ENCODE peak calls at places on chromosomes 2 and 18, in seven cellular contexts. C is IMR-90, D is mesenchymal stem cell, L is H9, X is H1, H is neuronal stem cell, J is mesendoderm. U is an unnamed sample.

GRCh38 chr2:202541137-202541536 is 93.6 kb upstream of the FAM117B start:
- DNase-seq in X (no peak), H (no peak), J (no peak), C (no peak), D (no peak), L (no peak), U (no peak)

GRCh38 chr2:234587341-234588053 is 90.6 kb upstream of the ARL4C start:
- DNase-seq in X (no peak), L (no peak), D (peak; percentile 63), C (peak; percentile 27), H (no peak), J (no peak), U (no peak)

GRCh38 chr2:156648522-156648921 is 212.3 kb downstream of the GPD2 start:
- DNase-seq in D (no peak), X (no peak), C (no peak), J (no peak), L (no peak), H (no peak), U (no peak)

GRCh38 chr2:72139471-72139870 is 8.2 kb downstream of the CYP26B1 start:
- DNase-seq in C (no peak), J (no peak), X (no peak), L (no peak), D (no peak), H (no peak), U (no peak)

GRCh38 chr2:42012651-42013050 is 35.2 kb upstream of the PKDCC start:
- DNase-seq in X (no peak), H (no peak), L (no peak), J (no peak), D (no peak), C (no peak), U (no peak)

GRCh38 chr2:128374001-128374710 is 55.5 kb upstream of the HS6ST1 start:
- DNase-seq in X (no peak), C (peak; percentile 87), L (no peak), D (peak; percentile 90), H (no peak), J (no peak), U (peak; percentile 71)

GRCh38 chr2:204576580-204576979 is 31.3 kb downstream of the PARD3B start:
- DNase-seq in D (no peak), C (peak; percentile 56), J (no peak), H (no peak), L (no peak), X (no peak), U (no peak)

GRCh38 chr2:107002735-107003134 is 116.8 kb upstream of the ST6GAL2 start:
- DNase-seq in L (no peak), H (no peak), D (no peak), C (no peak), J (no peak), X (no peak), U (no peak)

GRCh38 chr18:7038330-7038846 is 79.2 kb downstream of the LAMA1 start:
- DNase-seq in J (peak; percentile 83), L (peak; percentile 80), X (peak; percentile 29), D (peak; percentile 59), H (peak; percentile 45), C (peak; percentile 99), U (peak; percentile 85)

GRCh38 chr2:230778350-230779140 is 65.9 kb downstream of the CAB39 start:
- DNase-seq in L (no peak), H (no peak), J (no peak), X (no peak), D (no peak), C (no peak), U (no peak)

GRCh38 chr2:230773039-230773773 is 60.6 kb downstream of the CAB39 start:
- DNase-seq in J (no peak), L (no peak), C (no peak), X (no peak), H (no peak), D (no peak), U (no peak)

GRCh38 chr2:230777681-230778080 is 65.0 kb downstream of the CAB39 start:
- DNase-seq in X (no peak), H (no peak), D (peak; percentile 60), C (peak; percentile 44), L (no peak), J (no peak), U (no peak)

GRCh38 chr2:230774348-230774951 is 61.8 kb downstream of the CAB39 start:
- DNase-seq in X (no peak), J (no peak), C (peak; percentile 92), H (no peak), D (peak; percentile 94), L (no peak), U (no peak)

GRCh38 chr2:230775737-230776136 is 63.1 kb downstream of the CAB39 start:
- DNase-seq in C (no peak), H (no peak), J (no peak), L (no peak), D (no peak), X (no peak), U (no peak)
- H3K4me1 ChIP-seq in C (peaks cover 15% of the 10 kb centered on the region), H (no peaks in the 10 kb centered on the region), J (peaks cover 2% of the 10 kb centered on the region), L (no peaks in the 10 kb centered on the region), D (peaks cover 10% of the 10 kb centered on the region), X (no peaks in the 10 kb centered on the region), U (peaks cover 5% of the 10 kb centered on the region)

DNA sequence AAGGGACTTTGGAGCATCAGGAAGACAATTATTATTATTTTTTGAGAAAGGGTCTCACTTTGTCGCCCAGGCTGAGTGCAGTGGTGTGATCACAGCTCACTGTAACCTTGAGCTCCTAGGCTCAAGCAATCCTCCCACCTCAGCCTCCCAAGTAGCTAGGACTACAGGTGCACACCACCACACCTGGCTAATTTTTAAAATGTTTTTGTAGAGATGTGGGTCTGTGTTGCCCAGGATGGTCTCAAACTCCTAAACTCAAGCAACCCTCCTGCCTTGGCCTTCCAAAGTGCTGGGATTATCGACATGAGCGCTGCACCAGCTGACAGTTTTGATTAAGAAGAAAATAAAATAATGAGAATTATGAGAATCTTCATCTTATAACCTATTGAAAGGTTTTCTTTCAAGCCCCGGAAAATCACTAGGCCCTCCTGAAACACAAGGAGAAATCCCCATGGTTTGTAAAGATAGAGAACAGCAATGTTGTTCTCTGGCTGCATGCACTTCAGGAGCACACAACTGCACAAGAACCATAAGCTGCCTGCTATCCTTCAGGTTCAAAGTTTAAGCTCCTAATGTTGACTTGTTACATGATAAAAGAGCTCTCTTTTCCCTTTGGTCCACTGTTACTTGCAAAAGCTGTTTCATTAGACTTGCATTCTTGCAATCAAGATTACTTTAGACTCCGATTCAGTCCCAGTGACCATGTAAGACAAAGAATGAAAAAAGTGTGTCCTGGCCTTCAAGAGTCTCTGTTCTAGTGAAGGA is 16.8 kb downstream of the NPC1 start:
- DNase-seq in X (no peak), D (no peak), H (no peak), C (no peak), L (no peak), J (no peak), U (no peak)
- H3K4ac ChIP-seq in X (no peak overlapping the region), D (no peak overlapping the region), H (no peak overlapping the region), C (no peak overlapping the region), L (no peak overlapping the region), J (no peak overlapping the region), U (no peak overlapping the region)

GRCh38 chr2:57490746-57491145 is 555.9 kb upstream of the VRK2 start:
- DNase-seq in D (no peak), J (no peak), X (no peak), C (no peak), L (no peak), H (no peak), U (no peak)
- H3K18ac ChIP-seq in D (no peak overlapping the region), J (no peak overlapping the region), X (no peak overlapping the region), C (no peak overlapping the region), L (no peak overlapping the region), H (no peak overlapping the region), U (no peak overlapping the region)

GRCh38 chr18:74370163-74370562 is 54.5 kb downstream of the C18orf63 start:
- DNase-seq in H (no peak), X (no peak), L (no peak), C (no peak), D (no peak), J (no peak), U (no peak)

GRCh38 chr18:74368901-74369705 is 53.5 kb downstream of the C18orf63 start:
- DNase-seq in J (peak; percentile 3), H (no peak), L (no peak), D (no peak), C (no peak), X (no peak), U (no peak)

GRCh38 chr18:74376523-74376922 is 60.9 kb downstream of the C18orf63 start:
- DNase-seq in J (no peak), L (no peak), D (no peak), C (no peak), X (no peak), H (no peak), U (no peak)

GRCh38 chr18:74375999-74376398 is 60.4 kb downstream of the C18orf63 start:
- DNase-seq in X (no peak), L (no peak), C (peak; percentile 7), H (no peak), D (no peak), J (no peak), U (no peak)

GRCh38 chr18:74373428-74373827 is 57.8 kb downstream of the C18orf63 start:
- DNase-seq in X (no peak), L (no peak), J (no peak), D (no peak), H (no peak), C (no peak), U (no peak)
- H3K4me1 ChIP-seq in X (no peaks in the 10 kb centered on the region), L (no peaks in the 10 kb centered on the region), J (no peaks in the 10 kb centered on the region), D (peaks cover 6% of the 10 kb centered on the region), H (no peaks in the 10 kb centered on the region), C (no peaks in the 10 kb centered on the region), U (no peaks in the 10 kb centered on the region)